ENCODE peak calls at places on chromosomes 11 and 22, in nine cellular contexts. M is substantia nigra, Y is lung, U is globus pallidus, W is naive B cell, G is transverse colon, H is NCI-H510A treated with DMSO at 0.1 percent for 48 hours, A is G401, J is nucleus accumbens. K is an unnamed sample.
A peak's percentile ranks its signal among the peaks of the same experiment; 100 is the strongest.

GRCh38 chr11:7416080-7416479 is 69.2 kb upstream of the OLFML1 start:
- DNase-seq in M (no peak), Y (no peak), U (no peak), W (no peak), G (peak; percentile 14), H (no peak), A (no peak), J (no peak), K (no peak)

GRCh38 chr11:64081663-64082442 is 46.1 kb downstream of the FLRT1 start:
- DNase-seq in M (no peak), Y (no peak), U (no peak), W (no peak), G (no peak), H (peak; percentile 90), A (no peak), J (no peak), K (peak; percentile 63)

GRCh38 chr22:34858026-34858425 is 207.9 kb upstream of the ISX start:
- DNase-seq in M (no peak), Y (no peak), U (no peak), W (no peak), G (no peak), H (no peak), A (no peak), J (no peak), K (no peak)

GRCh38 chr22:19745155-19746133 is 15.1 kb upstream of the TBX1 start:
- DNase-seq in M (no peak), Y (no peak), U (no peak), W (no peak), G (no peak), H (no peak), A (no peak), J (no peak), K (no peak)

GRCh38 chr22:23626286-23626975 is 5.7 kb downstream of the DRICH1 start:
- DNase-seq in M (no peak), Y (no peak), U (no peak), W (no peak), G (no peak), H (no peak), A (no peak), J (no peak), K (no peak)

GRCh38 chr11:120622189-120622912 is 110.8 kb downstream of the GRIK4 start:
- DNase-seq in M (no peak), Y (no peak), U (no peak), W (no peak), G (no peak), H (no peak), A (no peak), J (no peak), K (no peak)

GRCh38 chr11:16942917-16943316 is 71.3 kb downstream of the PLEKHA7 start:
- DNase-seq in M (no peak), Y (no peak), U (no peak), W (no peak), G (no peak), H (no peak), A (no peak), J (no peak), K (no peak)

GRCh38 chr11:89355649-89356048 is 135.5 kb downstream of the NOX4 start:
- DNase-seq in M (no peak), Y (no peak), U (no peak), W (no peak), G (no peak), H (no peak), A (no peak), J (no peak), K (no peak)

GRCh38 chr11:31997955-31998354 is 92.9 kb upstream of the RCN1 start:
- DNase-seq in M (no peak), Y (no peak), U (no peak), W (no peak), G (no peak), H (no peak), A (no peak), J (no peak), K (no peak)

GRCh38 chr11:12276356-12276755 is 101.0 kb upstream of the PARVA start:
- DNase-seq in M (no peak), Y (no peak), U (no peak), W (no peak), G (no peak), H (peak; percentile 90), A (no peak), J (no peak), K (no peak)

K was measured in prostate gland.